ENCODE peak calls at places on chromosomes 2 and 18, in eight cellular contexts. Q, C, H, O, B, R, L and N are unnamed samples.

GRCh38 chr18:24427484-24427883 is 1.0 kb downstream of the IMPACT start:
- DNase-seq in R (peak), L (no peak), O (no peak), H (no peak), B (no peak), Q (no peak), C (no peak), N (peak)

GRCh38 chr2:126661702-126662465 is 5.9 kb downstream of the GYPC start:
- DNase-seq in B (no peak), C (no peak), O (no peak), L (no peak), Q (no peak), R (no peak), H (no peak), N (no peak)

GRCh38 chr2:219965287-219965870 is 337.9 kb downstream of the SLC4A3 start:
- DNase-seq in B (no peak), C (no peak), L (no peak), O (no peak), H (no peak), Q (no peak), R (no peak), N (no peak)

GRCh38 chr2:225889452-225889851 is 489.9 kb downstream of the NYAP2 start:
- DNase-seq in B (peak), O (no peak), L (peak), H (peak), R (peak), C (no peak), Q (no peak), N (peak)

GRCh38 chr18:35618703-35619102 is 37.2 kb downstream of the GALNT1 start:
- DNase-seq in H (no peak), R (no peak), B (no peak), L (no peak), O (no peak), Q (no peak), C (no peak), N (no peak)

GRCh38 chr2:71454221-71455010 is 1.1 kb downstream of the DYSF start:
- DNase-seq in L (no peak), R (no peak), Q (no peak), O (no peak), H (no peak), B (no peak), C (no peak), N (no peak)

GRCh38 chr2:203580846-203581245 is 45.7 kb upstream of the RAPH1 start:
- DNase-seq in L (peak), B (no peak), H (no peak), R (no peak), O (no peak), C (no peak), Q (no peak), N (no peak)

GRCh38 chr2:234595829-234596228 is 98.9 kb upstream of the ARL4C start:
- DNase-seq in Q (no peak), R (no peak), O (no peak), L (no peak), H (peak), C (no peak), B (no peak), N (peak)

GRCh38 chr18:12376034-12376717 is 851 bp downstream of the AFG3L2 start:
- DNase-seq in L (no peak), O (no peak), Q (peak), C (peak), H (no peak), R (no peak), B (peak), N (peak)

GRCh38 chr2:195342105-195342504 is 314.9 kb upstream of the SLC39A10 start:
- DNase-seq in R (no peak), H (no peak), B (no peak), Q (no peak), L (no peak), O (no peak), C (no peak), N (no peak)

GRCh38 chr2:204110250-204111183 is 174.0 kb downstream of the ICOS start:
- DNase-seq in C (peak), Q (peak), O (peak), H (no peak), L (no peak), R (no peak), B (no peak), N (no peak)

GRCh38 chr2:47437287-47437686 is 34.3 kb downstream of the MSH2 start:
- DNase-seq in R (no peak), L (peak), H (no peak), C (no peak), B (no peak), O (no peak), Q (no peak), N (peak)